ENCODE peak calls at places on chromosomes 1 and 21, in six cellular contexts. E is stimulated activated CD4-positive, alpha-beta T cell treated with anti-CD3 and anti-CD28 coated beads, Interleukin-1b, Interleukin-23, amount 100 ng/mL, for 1 hour; A is DND-41; F is BJ; P is stimulated activated CD8-positive, alpha-beta memory T cell treated with anti-CD3 and anti-CD28 coated beads, Interleukin-7, amount 100 ng/mL, for 4 hours; B is heart left ventricle. I is an unnamed sample.

GRCh38 chr1:61079898-61080336 is 2.4 kb upstream of the NFIA start:
- DNase-seq in P (no peak), B (peak; percentile 85), A (no peak), E (no peak), F (peak; percentile 19), I (peak; percentile 70)

GRCh38 chr1:76073471-76073870 is 1.1 kb upstream of the ST6GALNAC3 start:
- DNase-seq in A (no peak), E (no peak), B (no peak), P (no peak), F (peak; percentile 41), I (no peak)

GRCh38 chr1:82567308-82567707 is 766.6 kb downstream of the ADGRL2 start:
- DNase-seq in P (no peak), E (no peak), F (no peak), B (no peak), A (no peak), I (no peak)

GRCh38 chr21:42837421-42838211 is 41.7 kb downstream of the WDR4 start:
- DNase-seq in F (no peak), E (no peak), B (no peak), A (no peak), P (no peak), I (no peak)

GRCh38 chr1:102858695-102859094 is 249.6 kb downstream of the COL11A1 start:
- DNase-seq in F (peak; percentile 72), A (no peak), B (no peak), E (no peak), P (no peak), I (no peak)

GRCh38 chr1:117137281-117137680 is 15.7 kb upstream of the TRIM45 start:
- DNase-seq in F (no peak), E (no peak), P (no peak), B (no peak), A (no peak), I (no peak)

GRCh38 chr21:44483288-44484237 is 28.3 kb downstream of the LRRC3 start:
- DNase-seq in P (no peak), A (no peak), E (no peak), F (no peak), B (no peak), I (no peak)

GRCh38 chr21:15552914-15553491 is 176.8 kb upstream of the USP25 start:
- DNase-seq in E (no peak), B (no peak), A (no peak), F (no peak), P (no peak), I (no peak)

GRCh38 chr1:226662704-226663326 is 76.3 kb downstream of the ITPKB start:
- DNase-seq in A (no peak), E (peak; percentile 47), P (peak; percentile 86), F (peak; percentile 95), B (peak; percentile 83), I (peak; percentile 76)

GRCh38 chr1:234007684-234008083 is 103.2 kb downstream of the SLC35F3 start:
- DNase-seq in F (no peak), P (no peak), A (no peak), B (no peak), E (no peak), I (no peak)

GRCh38 chr1:22611530-22611947 is 24.9 kb upstream of the C1QA start:
- DNase-seq in B (peak; percentile 56), E (no peak), P (no peak), F (no peak), A (peak; percentile 71), I (peak; percentile 46)

GRCh38 chr1:58804853-58805252 is 21.0 kb upstream of the JUN start:
- DNase-seq in B (no peak), P (no peak), A (no peak), E (no peak), F (no peak), I (no peak)

GRCh38 chr1:82387070-82387366 is 586.3 kb downstream of the ADGRL2 start:
- DNase-seq in B (no peak), F (no peak), A (no peak), P (no peak), E (no peak), I (no peak)

GRCh38 chr1:241990040-241990439 is 8.9 kb downstream of the MAP1LC3C start:
- DNase-seq in A (no peak), P (no peak), F (peak; percentile 91), E (no peak), B (peak; percentile 81), I (peak; percentile 61)

GRCh38 chr1:203046984-203047630 is 20.8 kb downstream of the PPFIA4 start:
- DNase-seq in F (peak; percentile 35), P (no peak), E (no peak), A (no peak), B (no peak), I (no peak)

GRCh38 chr1:177170756-177171535 is at the start of gene BRINP2:
- DNase-seq in A (no peak), B (peak; percentile 62), F (no peak), E (no peak), P (no peak), I (no peak)

GRCh38 chr1:65393345-65393744 is 27.1 kb upstream of the LEPR start:
- DNase-seq in E (no peak), A (no peak), F (no peak), P (no peak), B (no peak), I (no peak)

GRCh38 chr1:193014354-193014753 is 44.8 kb downstream of the UCHL5 start:
- DNase-seq in B (no peak), E (no peak), A (no peak), F (no peak), P (no peak), I (no peak)

GRCh38 chr1:243489681-243490080 is 233.8 kb downstream of the SDCCAG8 start:
- DNase-seq in P (no peak), B (no peak), E (no peak), A (no peak), F (no peak), I (no peak)

GRCh38 chr1:12173631-12174121 is 6.9 kb downstream of the TNFRSF1B start:
- DNase-seq in F (no peak), P (peak; percentile 97), A (peak; percentile 72), B (peak; percentile 68), E (peak; percentile 45), I (peak; percentile 67)

GRCh38 chr1:242477944-242478343 is 46.6 kb downstream of the PLD5 start:
- DNase-seq in B (no peak), P (no peak), E (no peak), F (no peak), A (no peak), I (no peak)

GRCh38 chr1:48469616-48470500 is 2.1 kb downstream of the SPATA6 start:
- DNase-seq in A (no peak), P (no peak), E (no peak), F (no peak), B (peak; percentile 69), I (peak; percentile 76)

GRCh38 chr21:26116456-26117011 is 54.0 kb downstream of the APP start:
- DNase-seq in B (no peak), A (no peak), E (no peak), F (peak; percentile 56), P (no peak), I (no peak)

GRCh38 chr1:193626695-193627094 is 440.3 kb upstream of the B3GALT2 start:
- DNase-seq in P (no peak), B (no peak), A (no peak), E (no peak), F (no peak), I (no peak)

GRCh38 chr1:117573386-117574040 is 32.3 kb upstream of the TENT5C start:
- DNase-seq in P (no peak), B (no peak), E (no peak), F (no peak), A (no peak), I (no peak)

GRCh38 chr1:29172415-29172814 is 9.3 kb downstream of the SRSF4 start:
- DNase-seq in E (no peak), B (no peak), F (no peak), P (no peak), A (no peak), I (no peak)

GRCh38 chr1:94418664-94419655 is 771 bp downstream of the ABCD3 start:
- DNase-seq in E (peak; percentile 8), B (peak; percentile 66), A (no peak), F (no peak), P (no peak), I (peak; percentile 52)

GRCh38 chr1:60988827-60989363 is 93.5 kb upstream of the NFIA start:
- DNase-seq in B (peak; percentile 46), E (no peak), P (no peak), A (no peak), F (no peak), I (no peak)

GRCh38 chr1:3161130-3161840 is 92.3 kb downstream of the PRDM16 start:
- DNase-seq in B (no peak), A (no peak), P (no peak), F (no peak), E (no peak), I (no peak)

GRCh38 chr1:178684542-178685000 is 40.5 kb upstream of the RALGPS2 start:
- DNase-seq in F (peak; percentile 92), B (no peak), P (no peak), A (no peak), E (no peak), I (no peak)

GRCh38 chr1:11653101-11653601 is 1.1 kb downstream of the FBXO2 start:
- DNase-seq in F (no peak), A (no peak), B (no peak), P (no peak), E (no peak), I (no peak)